ENCODE peak calls at places on chromosomes 11 and 22, in five cellular contexts. One of them, this sample, is unnamed.

GRCh38 chr11:58027341-58027740 is 3.4 kb upstream of the OR6Q1 start:
- DNase-seq in ascending aorta: no peak
- DNase-seq in HFF-Myc: no peak
- DNase-seq in sigmoid colon: no peak
- DNase-seq in tibial nerve: no peak
- DNase-seq in this sample: peak

GRCh38 chr22:23591203-23591791 is 11.2 kb upstream of the IGLL1 start:
- DNase-seq in sigmoid colon: peak
- DNase-seq in HFF-Myc: no peak
- DNase-seq in ascending aorta: no peak
- DNase-seq in tibial nerve: peak
- DNase-seq in this sample: peak

GRCh38 chr11:108754901-108755625 is 90.2 kb downstream of the DDX10 start:
- DNase-seq in ascending aorta: no peak
- DNase-seq in tibial nerve: peak
- DNase-seq in sigmoid colon: peak
- DNase-seq in HFF-Myc: no peak
- DNase-seq in this sample: peak

GRCh38 chr11:121688860-121689614 is 236.3 kb upstream of the SORL1-AS1 start:
- DNase-seq in ascending aorta: no peak
- DNase-seq in tibial nerve: no peak
- DNase-seq in sigmoid colon: no peak
- DNase-seq in HFF-Myc: no peak
- DNase-seq in this sample: no peak

GRCh38 chr11:93817426-93818348 is 32.7 kb downstream of the VSTM5 start:
- DNase-seq in tibial nerve: no peak
- DNase-seq in sigmoid colon: no peak
- DNase-seq in HFF-Myc: no peak
- DNase-seq in ascending aorta: no peak
- DNase-seq in this sample: peak

GRCh38 chr11:116170526-116171120 is 602.2 kb downstream of the BUD13 start:
- DNase-seq in sigmoid colon: no peak
- DNase-seq in tibial nerve: no peak
- DNase-seq in HFF-Myc: no peak
- DNase-seq in ascending aorta: no peak
- DNase-seq in this sample: no peak

GRCh38 chr22:31944700-31945477 is 554 bp downstream of the YWHAH start:
- DNase-seq in ascending aorta: no peak
- DNase-seq in tibial nerve: peak
- DNase-seq in HFF-Myc: no peak
- DNase-seq in sigmoid colon: peak
- DNase-seq in this sample: no peak

GRCh38 chr11:84541711-84542340 is 1085.3 kb downstream of the DLG2 start:
- DNase-seq in sigmoid colon: no peak
- DNase-seq in ascending aorta: no peak
- DNase-seq in HFF-Myc: no peak
- DNase-seq in tibial nerve: no peak
- DNase-seq in this sample: peak

GRCh38 chr11:64165482-64165841 is 451 bp downstream of the MACROD1 start:
- DNase-seq in HFF-Myc: no peak
- DNase-seq in sigmoid colon: no peak
- DNase-seq in ascending aorta: no peak
- DNase-seq in tibial nerve: no peak
- DNase-seq in this sample: no peak

GRCh38 chr11:117189191-117189940 is 9.8 kb upstream of the TAGLN start:
- DNase-seq in HFF-Myc: no peak
- DNase-seq in sigmoid colon: peak
- DNase-seq in ascending aorta: no peak
- DNase-seq in tibial nerve: no peak
- DNase-seq in this sample: no peak

GRCh38 chr11:117191680-117192400 is 7.3 kb upstream of the TAGLN start:
- DNase-seq in tibial nerve: no peak
- DNase-seq in HFF-Myc: no peak
- DNase-seq in ascending aorta: no peak
- DNase-seq in sigmoid colon: peak
- DNase-seq in this sample: no peak

GRCh38 chr11:117188620-117189081 is 10.1 kb downstream of the SIDT2 start:
- DNase-seq in ascending aorta: no peak
- DNase-seq in sigmoid colon: peak
- DNase-seq in tibial nerve: no peak
- DNase-seq in HFF-Myc: no peak
- DNase-seq in this sample: no peak

GRCh38 chr11:117187799-117188481 is 9.4 kb downstream of the SIDT2 start:
- DNase-seq in HFF-Myc: no peak
- DNase-seq in tibial nerve: peak
- DNase-seq in ascending aorta: no peak
- DNase-seq in sigmoid colon: peak
- DNase-seq in this sample: no peak

DNA sequence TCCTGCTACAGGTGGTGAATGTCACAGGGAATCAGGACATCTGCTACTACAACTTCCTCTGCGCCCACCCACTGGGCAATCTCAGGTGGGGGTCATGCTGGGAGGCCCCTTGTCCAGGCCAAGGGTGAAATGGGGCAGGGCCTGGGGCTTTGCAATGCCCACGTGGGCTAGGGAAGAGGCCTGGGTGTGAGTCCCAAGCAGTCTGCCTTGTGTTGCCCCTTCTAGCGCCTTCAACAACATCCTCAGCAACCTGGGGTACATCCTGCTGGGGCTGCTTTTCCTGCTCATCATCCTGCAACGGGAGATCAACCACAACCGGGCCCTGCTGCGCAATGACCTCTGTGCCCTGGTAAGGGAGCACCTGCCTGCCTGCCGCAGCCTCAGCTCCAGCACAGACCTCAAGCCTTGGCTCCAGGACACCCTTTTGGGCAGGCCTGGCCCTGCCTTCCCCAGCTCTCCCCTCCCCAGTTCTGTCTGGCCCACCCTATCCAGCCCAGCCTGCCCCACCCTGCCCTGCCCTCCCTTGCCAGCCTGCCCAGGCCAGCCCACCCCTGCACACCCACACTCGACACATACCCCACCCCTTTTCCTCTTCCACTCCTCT is 9.1 kb upstream of the TAGLN start:
- DNase-seq in tibial nerve: no peak
- DNase-seq in ascending aorta: no peak
- DNase-seq in HFF-Myc: no peak
- DNase-seq in sigmoid colon: peak
- DNase-seq in this sample: no peak
- H3K4me3 ChIP-seq in tibial nerve: no peak
- H3K4me3 ChIP-seq in ascending aorta: no peak
- H3K4me3 ChIP-seq in HFF-Myc: no peak
- H3K4me3 ChIP-seq in sigmoid colon: no peak
- H3K4me3 ChIP-seq in this sample: no peak

GRCh38 chr11:5291207-5291838 is 10.4 kb downstream of the OR51B4 start:
- DNase-seq in sigmoid colon: no peak
- DNase-seq in ascending aorta: no peak
- DNase-seq in tibial nerve: no peak
- DNase-seq in HFF-Myc: peak
- DNase-seq in this sample: peak
- TF ChIP-seq CTCF in sigmoid colon: no peak
- TF ChIP-seq CTCF in ascending aorta: no peak
- TF ChIP-seq CTCF in tibial nerve: no peak
- TF ChIP-seq CTCF in HFF-Myc: peak
- TF ChIP-seq CTCF in this sample: peak

GRCh38 chr11:33133761-33134160 is 27.5 kb downstream of the CSTF3 start:
- DNase-seq in HFF-Myc: no peak
- DNase-seq in sigmoid colon: no peak
- DNase-seq in ascending aorta: no peak
- DNase-seq in tibial nerve: no peak
- DNase-seq in this sample: no peak

GRCh38 chr11:33135216-33135615 is 26.1 kb downstream of the CSTF3 start:
- DNase-seq in ascending aorta: no peak
- DNase-seq in sigmoid colon: no peak
- DNase-seq in HFF-Myc: peak
- DNase-seq in tibial nerve: no peak
- DNase-seq in this sample: peak

GRCh38 chr11:33128739-33129138 is 32.5 kb downstream of the CSTF3 start:
- DNase-seq in ascending aorta: no peak
- DNase-seq in sigmoid colon: no peak
- DNase-seq in HFF-Myc: no peak
- DNase-seq in tibial nerve: no peak
- DNase-seq in this sample: no peak

GRCh38 chr11:33135768-33136443 is 25.4 kb downstream of the CSTF3 start:
- DNase-seq in ascending aorta: no peak
- DNase-seq in HFF-Myc: no peak
- DNase-seq in tibial nerve: no peak
- DNase-seq in sigmoid colon: no peak
- DNase-seq in this sample: no peak

GRCh38 chr11:33132510-33132909 is 28.8 kb downstream of the CSTF3 start:
- DNase-seq in tibial nerve: no peak
- DNase-seq in HFF-Myc: no peak
- DNase-seq in ascending aorta: no peak
- DNase-seq in sigmoid colon: no peak
- DNase-seq in this sample: no peak
- H3K4me3 ChIP-seq in tibial nerve: no peak
- H3K4me3 ChIP-seq in HFF-Myc: no peak
- H3K4me3 ChIP-seq in ascending aorta: no peak
- H3K4me3 ChIP-seq in sigmoid colon: no peak
- H3K4me3 ChIP-seq in this sample: no peak

GRCh38 chr22:43792905-43793304 is 19.2 kb downstream of the EFCAB6 start:
- DNase-seq in HFF-Myc: no peak
- DNase-seq in tibial nerve: no peak
- DNase-seq in ascending aorta: no peak
- DNase-seq in sigmoid colon: no peak
- DNase-seq in this sample: no peak

GRCh38 chr22:43800970-43801369 is 11.1 kb downstream of the EFCAB6 start:
- DNase-seq in HFF-Myc: no peak
- DNase-seq in ascending aorta: no peak
- DNase-seq in tibial nerve: no peak
- DNase-seq in sigmoid colon: no peak
- DNase-seq in this sample: no peak

GRCh38 chr22:43798492-43798891 is 13.6 kb downstream of the EFCAB6 start:
- DNase-seq in tibial nerve: no peak
- DNase-seq in ascending aorta: no peak
- DNase-seq in HFF-Myc: no peak
- DNase-seq in sigmoid colon: no peak
- DNase-seq in this sample: no peak

GRCh38 chr22:43795320-43795719 is 16.8 kb downstream of the EFCAB6 start:
- DNase-seq in sigmoid colon: no peak
- DNase-seq in tibial nerve: no peak
- DNase-seq in HFF-Myc: no peak
- DNase-seq in ascending aorta: no peak
- DNase-seq in this sample: no peak

GRCh38 chr22:43796567-43796966 is 15.5 kb downstream of the EFCAB6 start:
- DNase-seq in sigmoid colon: no peak
- DNase-seq in tibial nerve: no peak
- DNase-seq in HFF-Myc: no peak
- DNase-seq in ascending aorta: no peak
- DNase-seq in this sample: peak
- TF ChIP-seq CTCF in sigmoid colon: no peak
- TF ChIP-seq CTCF in tibial nerve: no peak
- TF ChIP-seq CTCF in HFF-Myc: peak
- TF ChIP-seq CTCF in ascending aorta: no peak
- TF ChIP-seq CTCF in this sample: peak

GRCh38 chr22:41925783-41926460 is 684 bp downstream of the TNFRSF13C start:
- DNase-seq in tibial nerve: no peak
- DNase-seq in ascending aorta: no peak
- DNase-seq in sigmoid colon: no peak
- DNase-seq in HFF-Myc: no peak
- DNase-seq in this sample: peak
- H3K4me3 ChIP-seq in tibial nerve: peak
- H3K4me3 ChIP-seq in ascending aorta: peak
- H3K4me3 ChIP-seq in sigmoid colon: no peak
- H3K4me3 ChIP-seq in HFF-Myc: no peak
- H3K4me3 ChIP-seq in this sample: peak

GRCh38 chr11:133530501-133530835 is 1.8 kb downstream of the OPCML start:
- DNase-seq in sigmoid colon: no peak
- DNase-seq in ascending aorta: no peak
- DNase-seq in tibial nerve: no peak
- DNase-seq in HFF-Myc: no peak
- DNase-seq in this sample: no peak
- TF ChIP-seq CTCF in sigmoid colon: no peak
- TF ChIP-seq CTCF in ascending aorta: no peak
- TF ChIP-seq CTCF in tibial nerve: no peak
- TF ChIP-seq CTCF in HFF-Myc: no peak
- TF ChIP-seq CTCF in this sample: no peak

GRCh38 chr11:6677018-6677417 is 6.1 kb downstream of the MRPL17 start:
- DNase-seq in tibial nerve: no peak
- DNase-seq in sigmoid colon: no peak
- DNase-seq in HFF-Myc: no peak
- DNase-seq in ascending aorta: no peak
- DNase-seq in this sample: no peak

GRCh38 chr11:6682936-6683861 is at the start of gene MRPL17:
- DNase-seq in sigmoid colon: peak
- DNase-seq in HFF-Myc: peak
- DNase-seq in tibial nerve: peak
- DNase-seq in ascending aorta: peak
- DNase-seq in this sample: peak

GRCh38 chr11:6681949-6682348 is 1.2 kb downstream of the MRPL17 start:
- DNase-seq in ascending aorta: no peak
- DNase-seq in sigmoid colon: no peak
- DNase-seq in HFF-Myc: no peak
- DNase-seq in tibial nerve: no peak
- DNase-seq in this sample: peak

GRCh38 chr11:6682591-6682935 is 577 bp downstream of the MRPL17 start:
- DNase-seq in tibial nerve: no peak
- DNase-seq in HFF-Myc: no peak
- DNase-seq in ascending aorta: no peak
- DNase-seq in sigmoid colon: no peak
- DNase-seq in this sample: no peak

DNA sequence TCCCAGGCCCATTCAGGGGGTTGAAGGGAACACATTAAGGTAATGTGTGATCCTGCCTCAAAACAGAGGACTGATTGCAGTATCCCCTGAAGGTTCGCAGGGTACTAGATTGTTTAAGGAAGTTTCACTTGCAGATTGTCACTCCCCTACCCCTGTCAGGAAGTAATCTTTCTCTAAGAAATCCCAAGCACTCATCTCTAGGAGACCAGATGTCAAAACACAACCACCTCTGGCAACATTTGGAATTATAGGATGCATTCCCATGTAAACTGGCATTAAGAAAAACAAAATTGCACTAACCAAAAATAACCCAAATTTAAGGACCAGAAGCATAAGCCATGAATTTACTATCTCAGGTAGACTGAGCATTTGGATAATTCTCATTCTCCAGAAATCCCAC is 1.6 kb downstream of the MRPL17 start:
- DNase-seq in ascending aorta: no peak
- DNase-seq in HFF-Myc: no peak
- DNase-seq in sigmoid colon: no peak
- DNase-seq in tibial nerve: no peak
- DNase-seq in this sample: no peak
- H3K4me3 ChIP-seq in ascending aorta: no peak
- H3K4me3 ChIP-seq in HFF-Myc: peak
- H3K4me3 ChIP-seq in sigmoid colon: no peak
- H3K4me3 ChIP-seq in tibial nerve: no peak
- H3K4me3 ChIP-seq in this sample: peak

GRCh38 chr11:65541093-65542010 is 16.5 kb downstream of the SCYL1 start:
- DNase-seq in HFF-Myc: no peak
- DNase-seq in tibial nerve: no peak
- DNase-seq in ascending aorta: no peak
- DNase-seq in sigmoid colon: peak
- DNase-seq in this sample: no peak

GRCh38 chr11:65538232-65538914 is 13.5 kb downstream of the SCYL1 start:
- DNase-seq in tibial nerve: no peak
- DNase-seq in ascending aorta: no peak
- DNase-seq in sigmoid colon: peak
- DNase-seq in HFF-Myc: no peak
- DNase-seq in this sample: no peak

GRCh38 chr11:65538915-65539374 is 14.1 kb downstream of the SCYL1 start:
- DNase-seq in ascending aorta: no peak
- DNase-seq in sigmoid colon: no peak
- DNase-seq in tibial nerve: no peak
- DNase-seq in HFF-Myc: no peak
- DNase-seq in this sample: no peak

GRCh38 chr11:65540290-65541092 is 15.6 kb downstream of the SCYL1 start:
- DNase-seq in HFF-Myc: peak
- DNase-seq in ascending aorta: peak
- DNase-seq in sigmoid colon: peak
- DNase-seq in tibial nerve: peak
- DNase-seq in this sample: peak

GRCh38 chr11:65539401-65540289 is 14.8 kb downstream of the SCYL1 start:
- DNase-seq in ascending aorta: no peak
- DNase-seq in HFF-Myc: no peak
- DNase-seq in tibial nerve: no peak
- DNase-seq in sigmoid colon: peak
- DNase-seq in this sample: no peak
- TF ChIP-seq CTCF in ascending aorta: no peak
- TF ChIP-seq CTCF in HFF-Myc: no peak
- TF ChIP-seq CTCF in tibial nerve: no peak
- TF ChIP-seq CTCF in sigmoid colon: no peak
- TF ChIP-seq CTCF in this sample: no peak

This sample was measured in AG10803.